ENCODE peak calls at places on chromosomes 16 and 17, in six cellular contexts. V is NCI-H1092 treated with DMSO at 0.1 percent for 48 hours, M is aorta, B is iris pigment epithelial cell, S is foreskin fibroblast, I is prostate gland. E is an unnamed sample.

GRCh38 chr16:85028638-85029412 is 1.2 kb downstream of the KIAA0513 start:
- DNase-seq in V (no peak), S (peak; percentile 54), M (peak; percentile 66), B (peak; percentile 32), I (peak; percentile 67), E (peak; percentile 84)

GRCh38 chr16:56314244-56314850 is 111.0 kb downstream of the AMFR start:
- DNase-seq in S (no peak), V (no peak), M (no peak), I (no peak), B (no peak), E (no peak)

GRCh38 chr16:50747206-50747956 is 5.5 kb downstream of the CYLD start:
- DNase-seq in V (peak; percentile 4), I (no peak), S (peak; percentile 26), B (no peak), M (no peak), E (no peak)

GRCh38 chr16:73890524-73891500 is 405.8 kb upstream of the PSMD7 start:
- DNase-seq in B (peak; percentile 7), M (no peak), I (no peak), V (no peak), S (peak; percentile 2), E (no peak)

GRCh38 chr16:53022374-53022773 is 30.3 kb downstream of the CHD9NB start:
- DNase-seq in B (peak; percentile 40), V (peak; percentile 56), S (peak; percentile 72), M (no peak), I (peak; percentile 40), E (no peak)

GRCh38 chr16:2090481-2090797 is 42.7 kb downstream of the TSC2 start:
- DNase-seq in V (no peak), B (no peak), S (no peak), M (no peak), I (no peak), E (no peak)

GRCh38 chr16:81583893-81584705 is 139.5 kb downstream of the CMIP start:
- DNase-seq in V (no peak), B (no peak), S (peak; percentile 93), M (no peak), I (no peak), E (no peak)

GRCh38 chr17:7951143-7951792 is 19.3 kb downstream of the CNTROB start:
- DNase-seq in I (no peak), S (no peak), V (no peak), M (no peak), B (no peak), E (no peak)

GRCh38 chr17:4988168-4988567 is 693 bp upstream of the CAMTA2 start:
- DNase-seq in B (no peak), I (no peak), S (peak; percentile 22), V (no peak), M (peak; percentile 65), E (no peak)

GRCh38 chr17:80423536-80424225 is 8.7 kb downstream of the ENDOV start:
- DNase-seq in M (no peak), V (no peak), I (no peak), S (no peak), B (no peak), E (peak; percentile 59)

GRCh38 chr17:75654176-75654575 is 12.8 kb downstream of the RECQL5 start:
- DNase-seq in S (peak; percentile 32), V (no peak), I (no peak), M (no peak), B (no peak), E (peak; percentile 2)

GRCh38 chr16:2912330-2913199 is 834 bp downstream of the FLYWCH1 start:
- DNase-seq in I (no peak), V (no peak), M (peak; percentile 67), B (peak; percentile 75), S (peak; percentile 67), E (peak; percentile 83)

GRCh38 chr16:60318486-60318885 is 1584.4 kb upstream of the GOT2 start:
- DNase-seq in S (no peak), V (no peak), I (no peak), M (no peak), B (no peak), E (no peak)

GRCh38 chr16:75138636-75139035 is 9.7 kb upstream of the ZFP1 start:
- DNase-seq in M (no peak), V (no peak), I (no peak), S (peak; percentile 19), B (no peak), E (no peak)

GRCh38 chr16:54805648-54806047 is 125.0 kb upstream of the IRX5 start:
- DNase-seq in B (no peak), I (no peak), V (no peak), M (no peak), S (no peak), E (no peak)

GRCh38 chr16:46730126-46730525 is 18.0 kb downstream of the MYLK3 start:
- DNase-seq in M (no peak), B (no peak), V (no peak), S (no peak), I (no peak), E (no peak)